ENCODE peak calls at places on chromosomes 1 and 21, in five cellular contexts. One of them, this sample, is unnamed.

GRCh38 chr1:935751-936231 is 12.1 kb downstream of the SAMD11 start:
- DNase-seq in NCI-H774: no peak
- DNase-seq in heart left ventricle: no peak
- DNase-seq in NCI-H2029 treated with DMSO at 0.1 percent for 48 hours: no peak
- DNase-seq in GM20000: no peak
- DNase-seq in this sample: no peak

GRCh38 chr1:160544647-160545046 is 21.6 kb upstream of the SLAMF6 start:
- DNase-seq in NCI-H774: no peak
- DNase-seq in heart left ventricle: no peak
- DNase-seq in NCI-H2029 treated with DMSO at 0.1 percent for 48 hours: no peak
- DNase-seq in GM20000: no peak
- DNase-seq in this sample: no peak

GRCh38 chr1:115782571-115783281 is 14.2 kb upstream of the CASQ2 start:
- DNase-seq in NCI-H774: no peak
- DNase-seq in heart left ventricle: no peak
- DNase-seq in NCI-H2029 treated with DMSO at 0.1 percent for 48 hours: no peak
- DNase-seq in GM20000: no peak
- DNase-seq in this sample: no peak

GRCh38 chr1:204507317-204508105 is 8.7 kb upstream of the MDM4 start:
- DNase-seq in NCI-H774: peak
- DNase-seq in heart left ventricle: no peak
- DNase-seq in NCI-H2029 treated with DMSO at 0.1 percent for 48 hours: peak
- DNase-seq in GM20000: no peak
- DNase-seq in this sample: no peak

GRCh38 chr21:44533891-44534627 is 5.9 kb downstream of the KRTAP10-1 start:
- DNase-seq in NCI-H774: no peak
- DNase-seq in heart left ventricle: no peak
- DNase-seq in NCI-H2029 treated with DMSO at 0.1 percent for 48 hours: no peak
- DNase-seq in GM20000: no peak
- DNase-seq in this sample: no peak

GRCh38 chr1:52239708-52240001 is 97.8 kb downstream of the ZFYVE9 start:
- DNase-seq in NCI-H774: no peak
- DNase-seq in heart left ventricle: no peak
- DNase-seq in NCI-H2029 treated with DMSO at 0.1 percent for 48 hours: no peak
- DNase-seq in GM20000: peak
- DNase-seq in this sample: no peak

GRCh38 chr21:42532466-42533181 is 19.0 kb downstream of the SLC37A1 start:
- DNase-seq in NCI-H774: peak
- DNase-seq in heart left ventricle: peak
- DNase-seq in NCI-H2029 treated with DMSO at 0.1 percent for 48 hours: peak
- DNase-seq in GM20000: peak
- DNase-seq in this sample: peak

GRCh38 chr1:80675469-80675868 is 1125.3 kb upstream of the ADGRL2 start:
- DNase-seq in NCI-H774: no peak
- DNase-seq in heart left ventricle: no peak
- DNase-seq in NCI-H2029 treated with DMSO at 0.1 percent for 48 hours: no peak
- DNase-seq in GM20000: no peak
- DNase-seq in this sample: no peak

GRCh38 chr1:56302878-56303277 is 276.5 kb downstream of the PLPP3 start:
- DNase-seq in NCI-H774: no peak
- DNase-seq in heart left ventricle: no peak
- DNase-seq in NCI-H2029 treated with DMSO at 0.1 percent for 48 hours: no peak
- DNase-seq in GM20000: no peak
- DNase-seq in this sample: no peak

GRCh38 chr1:175783126-175783722 is 39.8 kb upstream of the TNR start:
- DNase-seq in NCI-H774: no peak
- DNase-seq in heart left ventricle: no peak
- DNase-seq in NCI-H2029 treated with DMSO at 0.1 percent for 48 hours: no peak
- DNase-seq in GM20000: no peak
- DNase-seq in this sample: no peak

GRCh38 chr1:7931446-7931812 is 9.2 kb downstream of the TNFRSF9 start:
- DNase-seq in NCI-H774: no peak
- DNase-seq in heart left ventricle: no peak
- DNase-seq in NCI-H2029 treated with DMSO at 0.1 percent for 48 hours: no peak
- DNase-seq in GM20000: no peak
- DNase-seq in this sample: no peak

GRCh38 chr1:76901158-76901767 is 34.0 kb downstream of the ST6GALNAC5 start:
- DNase-seq in NCI-H774: no peak
- DNase-seq in heart left ventricle: no peak
- DNase-seq in NCI-H2029 treated with DMSO at 0.1 percent for 48 hours: peak
- DNase-seq in GM20000: peak
- DNase-seq in this sample: no peak

GRCh38 chr1:184972281-184973055 is 1.8 kb downstream of the NIBAN1 start:
- DNase-seq in NCI-H774: no peak
- DNase-seq in heart left ventricle: no peak
- DNase-seq in NCI-H2029 treated with DMSO at 0.1 percent for 48 hours: no peak
- DNase-seq in GM20000: no peak
- DNase-seq in this sample: no peak

GRCh38 chr1:115668579-115668978 is 26.8 kb downstream of the VANGL1 start:
- DNase-seq in NCI-H774: no peak
- DNase-seq in heart left ventricle: no peak
- DNase-seq in NCI-H2029 treated with DMSO at 0.1 percent for 48 hours: no peak
- DNase-seq in GM20000: no peak
- DNase-seq in this sample: no peak

GRCh38 chr1:218823291-218823900 is 350.3 kb upstream of the LYPLAL1 start:
- DNase-seq in NCI-H774: no peak
- DNase-seq in heart left ventricle: no peak
- DNase-seq in NCI-H2029 treated with DMSO at 0.1 percent for 48 hours: no peak
- DNase-seq in GM20000: no peak
- DNase-seq in this sample: no peak

GRCh38 chr21:31537872-31538576 is 121.5 kb upstream of the SOD1 start:
- DNase-seq in NCI-H774: no peak
- DNase-seq in heart left ventricle: no peak
- DNase-seq in NCI-H2029 treated with DMSO at 0.1 percent for 48 hours: no peak
- DNase-seq in GM20000: no peak
- DNase-seq in this sample: no peak

GRCh38 chr1:56033321-56034037 is 545.9 kb downstream of the PLPP3 start:
- DNase-seq in NCI-H774: no peak
- DNase-seq in heart left ventricle: no peak
- DNase-seq in NCI-H2029 treated with DMSO at 0.1 percent for 48 hours: no peak
- DNase-seq in GM20000: no peak
- DNase-seq in this sample: no peak

GRCh38 chr1:162548170-162548569 is 13.4 kb upstream of the UAP1 start:
- DNase-seq in NCI-H774: no peak
- DNase-seq in heart left ventricle: no peak
- DNase-seq in NCI-H2029 treated with DMSO at 0.1 percent for 48 hours: no peak
- DNase-seq in GM20000: no peak
- DNase-seq in this sample: no peak

GRCh38 chr1:235633220-235633540 is 16.4 kb downstream of the GNG4 start:
- DNase-seq in NCI-H774: no peak
- DNase-seq in heart left ventricle: no peak
- DNase-seq in NCI-H2029 treated with DMSO at 0.1 percent for 48 hours: no peak
- DNase-seq in GM20000: no peak
- DNase-seq in this sample: no peak

GRCh38 chr1:54994355-54994990 is 4.3 kb upstream of the BSND start:
- DNase-seq in NCI-H774: no peak
- DNase-seq in heart left ventricle: no peak
- DNase-seq in NCI-H2029 treated with DMSO at 0.1 percent for 48 hours: no peak
- DNase-seq in GM20000: no peak
- DNase-seq in this sample: no peak

This sample was measured in coronary artery.